ENCODE peak calls at places on chromosomes 5 and 9, in six cellular contexts. X, T, A, V, L and G are unnamed samples.

GRCh38 chr5:137392261-137392660 is 106.9 kb downstream of the SPOCK1 start:
- DNase-seq in X (no peak), T (no peak), A (no peak), V (no peak), L (no peak), G (no peak)

GRCh38 chr9:38342096-38342495 is 50.4 kb upstream of the ALDH1B1 start:
- DNase-seq in X (no peak), T (no peak), A (no peak), V (no peak), L (no peak), G (no peak)

GRCh38 chr5:79257314-79257713 is 21.4 kb downstream of the JMY start:
- DNase-seq in X (no peak), T (no peak), A (no peak), V (no peak), L (no peak), G (no peak)

GRCh38 chr5:29134418-29134817 is 2059.1 kb upstream of the CDH6 start:
- DNase-seq in X (no peak), T (no peak), A (no peak), V (no peak), L (peak; percentile 45), G (no peak)

GRCh38 chr9:36738318-36738975 is 165.8 kb downstream of the MELK start:
- DNase-seq in X (no peak), T (peak; percentile 61), A (peak; percentile 27), V (no peak), L (no peak), G (no peak)

GRCh38 chr9:84701801-84702200 is 32.3 kb downstream of the NTRK2 start:
- DNase-seq in X (no peak), T (no peak), A (no peak), V (peak; percentile 77), L (no peak), G (no peak)

GRCh38 chr9:10059044-10059443 is 553.8 kb downstream of the PTPRD start:
- DNase-seq in X (no peak), T (peak; percentile 28), A (peak; percentile 5), V (no peak), L (no peak), G (no peak)

GRCh38 chr5:93151121-93151520 is 429.9 kb downstream of the NR2F1-AS1 start:
- DNase-seq in X (no peak), T (peak; percentile 60), A (no peak), V (no peak), L (no peak), G (no peak)

GRCh38 chr5:133196441-133197085 is 144.8 kb downstream of the HSPA4 start:
- DNase-seq in X (no peak), T (no peak), A (no peak), V (no peak), L (no peak), G (no peak)

GRCh38 chr5:88262116-88262515 is 6.5 kb downstream of the TMEM161B start:
- DNase-seq in X (no peak), T (peak; percentile 54), A (no peak), V (no peak), L (no peak), G (no peak)

GRCh38 chr9:132794730-132795380 is 83.2 kb downstream of the AK8 start:
- DNase-seq in X (no peak), T (no peak), A (no peak), V (no peak), L (no peak), G (no peak)

GRCh38 chr9:130860458-130861316 is 25.6 kb downstream of the ABL1 start:
- DNase-seq in X (no peak), T (peak; percentile 99), A (peak; percentile 39), V (no peak), L (peak; percentile 55), G (no peak)

GRCh38 chr5:55904152-55904551 is 53.0 kb downstream of the IL31RA start:
- DNase-seq in X (no peak), T (peak; percentile 17), A (no peak), V (no peak), L (no peak), G (no peak)

GRCh38 chr5:125053179-125053578 is 306.7 kb upstream of the ZNF608 start:
- DNase-seq in X (no peak), T (no peak), A (no peak), V (no peak), L (no peak), G (no peak)

GRCh38 chr9:21931428-21931827 is 62.8 kb downstream of the CDKN2A start:
- DNase-seq in X (no peak), T (peak; percentile 8), A (no peak), V (no peak), L (no peak), G (no peak)

GRCh38 chr5:1483064-1483463 is 37.8 kb upstream of the SLC6A3 start:
- DNase-seq in X (no peak), T (no peak), A (no peak), V (no peak), L (no peak), G (no peak)

GRCh38 chr5:1480806-1481205 is 35.6 kb upstream of the SLC6A3 start:
- DNase-seq in X (no peak), T (no peak), A (no peak), V (no peak), L (no peak), G (no peak)

GRCh38 chr5:1480217-1480616 is 35.0 kb upstream of the SLC6A3 start:
- DNase-seq in X (no peak), T (no peak), A (peak; percentile 63), V (no peak), L (no peak), G (no peak)

GRCh38 chr5:1481266-1481998 is 36.2 kb upstream of the SLC6A3 start:
- DNase-seq in X (no peak), T (no peak), A (no peak), V (no peak), L (no peak), G (no peak)

DNA sequence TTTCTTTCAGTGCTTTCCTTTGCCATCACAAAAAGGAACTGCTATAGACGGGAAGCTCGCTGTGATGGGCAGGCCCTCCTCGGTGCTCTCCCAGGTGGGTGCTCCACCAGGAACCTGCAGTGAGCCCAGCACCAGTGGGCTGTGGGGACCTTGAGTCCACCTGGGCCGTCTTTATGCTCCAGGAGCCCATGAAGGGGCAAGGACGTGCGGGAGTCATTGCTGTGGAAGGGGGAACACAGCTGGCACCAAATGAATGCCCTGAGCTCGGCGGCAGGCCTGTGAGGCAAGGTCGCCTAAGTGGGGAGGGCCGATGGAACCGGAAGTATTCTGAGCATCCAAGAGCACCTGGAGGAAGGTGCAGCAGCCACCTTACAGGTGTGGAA is 36.8 kb upstream of the SLC6A3 start:
- DNase-seq in X (no peak), T (no peak), A (no peak), V (no peak), L (no peak), G (no peak)
- TF ChIP-seq BHLHE40 in X (no peak), T (no peak), A (no peak), V (no peak), L (no peak), G (no peak)

GRCh38 chr5:51661646-51662265 is 278.5 kb downstream of the ISL1 start:
- DNase-seq in X (no peak), T (no peak), A (no peak), V (no peak), L (no peak), G (no peak)
- TF ChIP-seq BHLHE40 in X (no peak), T (no peak), A (no peak), V (no peak), L (no peak), G (no peak)

DNA sequence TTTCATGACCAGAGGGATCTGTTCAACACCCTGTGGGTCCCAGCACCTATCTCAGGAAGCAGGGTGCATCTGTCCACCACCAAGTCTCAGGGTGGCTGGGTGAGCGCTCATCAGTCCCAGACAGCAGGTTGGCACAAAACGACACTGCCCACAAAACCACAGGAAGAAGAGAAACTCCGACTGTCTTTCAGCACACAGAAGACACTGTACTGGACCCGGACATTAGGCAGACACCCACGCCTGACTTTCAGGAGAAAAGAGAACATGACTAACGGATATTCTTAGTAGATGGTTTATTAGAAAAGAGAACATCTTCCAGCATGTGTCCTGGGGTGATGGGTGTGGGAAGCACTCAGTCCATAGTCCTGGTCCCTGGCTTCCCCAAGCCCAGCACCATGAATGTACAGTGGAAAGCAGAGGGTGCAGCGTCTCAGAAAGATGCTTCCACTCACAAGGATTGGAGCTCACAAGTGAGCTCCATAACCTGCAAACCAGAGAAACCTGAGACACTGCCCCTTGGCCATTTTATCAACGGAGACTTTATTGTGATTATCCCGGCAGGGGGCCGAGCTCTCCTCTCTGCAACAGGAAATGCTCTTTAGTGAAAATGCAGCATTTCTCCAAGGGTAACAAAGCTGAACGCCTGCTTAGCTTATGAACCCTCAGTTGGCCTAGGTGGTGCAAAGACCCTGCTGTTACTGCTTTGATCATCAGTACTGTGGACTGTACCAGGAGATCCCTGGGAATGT is 35.8 kb upstream of the LCP2 start:
- DNase-seq in X (no peak), T (no peak), A (no peak), V (peak; percentile 79), L (no peak), G (peak; percentile 54)
- TF ChIP-seq BHLHE40 in X (no peak), T (no peak), A (no peak), V (no peak), L (no peak), G (no peak)

GRCh38 chr5:177440990-177441780 is 5.4 kb upstream of the PRR7 start:
- DNase-seq in X (no peak), T (no peak), A (no peak), V (no peak), L (no peak), G (no peak)

GRCh38 chr5:177439518-177440053 is 7.0 kb upstream of the PRR7 start:
- DNase-seq in X (no peak), T (no peak), A (no peak), V (no peak), L (no peak), G (no peak)

GRCh38 chr5:177438468-177438867 is 8.1 kb upstream of the PRR7 start:
- DNase-seq in X (no peak), T (no peak), A (no peak), V (no peak), L (no peak), G (no peak)

GRCh38 chr5:177442066-177442836 is 4.4 kb upstream of the PRR7 start:
- DNase-seq in X (no peak), T (no peak), A (no peak), V (no peak), L (no peak), G (no peak)

GRCh38 chr5:177440211-177440989 is 6.2 kb upstream of the PRR7 start:
- DNase-seq in X (no peak), T (no peak), A (no peak), V (no peak), L (no peak), G (no peak)
- TF ChIP-seq BHLHE40 in X (no peak), T (no peak), A (no peak), V (no peak), L (no peak), G (no peak)